ENCODE peak calls at places on chromosomes 7 and 10, in eight cellular contexts. O, E, D, I, B, H, G and Z are unnamed samples.

GRCh38 chr7:133633055-133633454 is 380.2 kb downstream of the EXOC4 start:
- DNase-seq in O (peak), E (no peak), D (no peak), I (peak), B (no peak), H (no peak), G (no peak), Z (no peak)

GRCh38 chr10:97713351-97713827 is at the start of gene MARVELD1:
- DNase-seq in O (peak), E (no peak), D (no peak), I (no peak), B (peak), H (peak), G (no peak), Z (peak)

GRCh38 chr10:91360434-91360833 is 49.7 kb upstream of the HECTD2 start:
- DNase-seq in O (no peak), E (no peak), D (no peak), I (no peak), B (no peak), H (no peak), G (no peak), Z (no peak)

GRCh38 chr10:84159076-84159475 is 14.5 kb upstream of the GPR15LG start:
- DNase-seq in O (no peak), E (no peak), D (no peak), I (no peak), B (no peak), H (no peak), G (no peak), Z (no peak)

GRCh38 chr10:1734288-1734687 is 3.0 kb downstream of the ADARB2 start:
- DNase-seq in O (no peak), E (no peak), D (no peak), I (no peak), B (no peak), H (no peak), G (no peak), Z (no peak)

GRCh38 chr7:142885311-142886230 is at the start of gene TRPV6:
- DNase-seq in O (no peak), E (no peak), D (no peak), I (no peak), B (peak), H (peak), G (peak), Z (no peak)

GRCh38 chr10:86103391-86104101 is 263.0 kb downstream of the GRID1 start:
- DNase-seq in O (no peak), E (no peak), D (no peak), I (no peak), B (no peak), H (no peak), G (peak), Z (no peak)

GRCh38 chr7:30707391-30708351 is 25.4 kb upstream of the CRHR2 start:
- DNase-seq in O (peak), E (no peak), D (no peak), I (no peak), B (no peak), H (peak), G (no peak), Z (no peak)

GRCh38 chr7:5872326-5872725 is 8.3 kb upstream of the OCM start:
- DNase-seq in O (peak), E (no peak), D (peak), I (no peak), B (no peak), H (no peak), G (no peak), Z (no peak)

GRCh38 chr10:5545778-5546710 is 21.3 kb downstream of the CALML3 start:
- DNase-seq in O (peak), E (peak), D (no peak), I (no peak), B (peak), H (peak), G (peak), Z (no peak)

GRCh38 chr7:32115831-32116230 is 45.6 kb upstream of the PDE1C start:
- DNase-seq in O (no peak), E (no peak), D (no peak), I (no peak), B (no peak), H (no peak), G (no peak), Z (no peak)

GRCh38 chr7:34104992-34105391 is 199.7 kb downstream of the BMPER start:
- DNase-seq in O (peak), E (no peak), D (no peak), I (no peak), B (no peak), H (no peak), G (no peak), Z (no peak)

GRCh38 chr10:35451103-35452016 is 115.1 kb downstream of the CCNY start:
- DNase-seq in O (peak), E (no peak), D (peak), I (no peak), B (no peak), H (no peak), G (no peak), Z (no peak)